ENCODE peak calls at places on chromosomes 7 and 10, in five cellular contexts. I, Q, Y, V and U are unnamed samples.

GRCh38 chr10:63464402-63465292 is 1.1 kb downstream of the JMJD1C start:
- DNase-seq in Q (peak), V (no peak), I (no peak), Y (no peak), U (no peak)

GRCh38 chr7:48177271-48177670 is 6.0 kb downstream of the ABCA13 start:
- DNase-seq in I (no peak), Y (no peak), V (no peak), Q (no peak), U (no peak)

GRCh38 chr10:46091080-46091833 is 45.2 kb upstream of the MSMB start:
- DNase-seq in Y (peak), V (no peak), I (no peak), Q (no peak), U (no peak)

GRCh38 chr7:16918288-16918895 is 36.6 kb upstream of the AGR3 start:
- DNase-seq in Y (no peak), Q (peak), V (peak), I (peak), U (no peak)

GRCh38 chr7:108418941-108419340 is 37.3 kb downstream of the NRCAM start:
- DNase-seq in I (no peak), V (no peak), Y (no peak), Q (no peak), U (no peak)

GRCh38 chr7:95330194-95331003 is 6.1 kb upstream of the PON1 start:
- DNase-seq in Q (no peak), V (peak), Y (no peak), I (no peak), U (no peak)

GRCh38 chr10:121927361-121927840 is 430 bp downstream of the ATE1 start:
- DNase-seq in V (peak), Y (peak), Q (no peak), I (no peak), U (peak)

GRCh38 chr7:27840314-27840713 is 100.4 kb downstream of the TAX1BP1 start:
- DNase-seq in V (no peak), Q (no peak), Y (peak), I (no peak), U (no peak)

GRCh38 chr10:84185526-84186175 is 8.7 kb upstream of the CDHR1 start:
- DNase-seq in Q (no peak), V (no peak), I (no peak), Y (peak), U (no peak)

GRCh38 chr10:70513848-70514309 is 35.3 kb downstream of the PALD1 start:
- DNase-seq in Q (no peak), Y (peak), V (no peak), I (no peak), U (peak)

GRCh38 chr10:102220612-102221011 is 5.5 kb upstream of the ELOVL3 start:
- DNase-seq in I (no peak), Q (no peak), V (no peak), Y (no peak), U (no peak)

GRCh38 chr7:44978511-44979366 is at the start of gene MYO1G:
- DNase-seq in I (no peak), Y (peak), V (peak), Q (no peak), U (no peak)

GRCh38 chr10:15742102-15742501 is 22.4 kb upstream of the ITGA8 start:
- DNase-seq in I (no peak), Q (no peak), V (no peak), Y (no peak), U (no peak)

GRCh38 chr10:32622409-32622808 is 176.5 kb downstream of the CCDC7 start:
- DNase-seq in Y (no peak), I (no peak), Q (no peak), V (no peak), U (no peak)

GRCh38 chr7:55060690-55061414 is 42.0 kb downstream of the EGFR start:
- DNase-seq in Q (no peak), Y (no peak), I (no peak), V (no peak), U (no peak)

GRCh38 chr7:94396044-94396443 is 1.3 kb downstream of the COL1A2 start:
- DNase-seq in V (no peak), I (no peak), Y (no peak), Q (peak), U (no peak)

GRCh38 chr7:5692112-5692844 is 89.2 kb downstream of the RNF216 start:
- DNase-seq in Q (peak), I (no peak), Y (peak), V (peak), U (no peak)

GRCh38 chr7:102042016-102042656 is 224.7 kb downstream of the CUX1 start:
- DNase-seq in I (no peak), Q (peak), Y (no peak), V (no peak), U (no peak)

GRCh38 chr7:45278763-45279420 is 121.3 kb downstream of the RAMP3 start:
- DNase-seq in Y (no peak), Q (no peak), I (no peak), V (peak), U (no peak)